ENCODE peak calls at places on chromosome 14, in four cellular contexts. W is upper lobe of right lung, K is progenitor cell of endocrine pancreas, T is Calu3. B is an unnamed sample.

GRCh38 chr14:74400328-74400727 is 25.7 kb downstream of the SYNDIG1L start:
- DNase-seq in W (no peak), K (no peak), T (peak; percentile 16), B (no peak)

GRCh38 chr14:96039633-96040311 is 610 bp downstream of the C14orf132 start:
- DNase-seq in W (peak; percentile 73), K (peak; percentile 36), T (no peak), B (peak; percentile 8)

GRCh38 chr14:94695231-94695630 is 74.7 kb downstream of the GSC start:
- DNase-seq in W (no peak), K (no peak), T (no peak), B (no peak)

GRCh38 chr14:49950275-49951250 is 57.7 kb downstream of the ARF6 start:
- DNase-seq in W (peak; percentile 80), K (no peak), T (peak; percentile 84), B (no peak)

GRCh38 chr14:73233564-73233963 is 3.7 kb upstream of the PAPLN start:
- DNase-seq in W (no peak), K (no peak), T (no peak), B (no peak)

GRCh38 chr14:72462041-72462440 is 431.9 kb downstream of the DPF3 start:
- DNase-seq in W (no peak), K (no peak), T (no peak), B (no peak)

GRCh38 chr14:55807536-55807935 is 227.5 kb downstream of the KTN1 start:
- DNase-seq in W (no peak), K (no peak), T (no peak), B (peak; percentile 7)

GRCh38 chr14:31410048-31410654 is 10.2 kb downstream of the HEATR5A start:
- DNase-seq in W (no peak), K (no peak), T (no peak), B (no peak)

GRCh38 chr14:27845241-27845850 is 921.2 kb upstream of the FOXG1 start:
- DNase-seq in W (peak; percentile 57), K (no peak), T (no peak), B (no peak)

GRCh38 chr14:38721822-38722431 is 381.1 kb downstream of the SEC23A start:
- DNase-seq in W (no peak), K (peak; percentile 23), T (peak; percentile 76), B (peak; percentile 43)

GRCh38 chr14:55581011-55581806 is 1.2 kb downstream of the KTN1 start:
- DNase-seq in W (peak; percentile 69), K (peak; percentile 16), T (peak; percentile 48), B (peak; percentile 59)

GRCh38 chr14:45716506-45716905 is 463.5 kb upstream of the MIS18BP1 start:
- DNase-seq in W (no peak), K (no peak), T (no peak), B (peak; percentile 9)

GRCh38 chr14:38107216-38107631 is 100.5 kb upstream of the SSTR1 start:
- DNase-seq in W (no peak), K (no peak), T (no peak), B (peak; percentile 7)

GRCh38 chr14:59254911-59255545 is 66.6 kb downstream of the DAAM1 start:
- DNase-seq in W (no peak), K (no peak), T (no peak), B (peak; percentile 13)

GRCh38 chr14:71711619-71712018 is 220.6 kb upstream of the RGS6 start:
- DNase-seq in W (no peak), K (no peak), T (peak; percentile 1), B (no peak)

GRCh38 chr14:93978735-93979134 is 2.4 kb upstream of the ASB2 start:
- DNase-seq in W (no peak), K (no peak), T (no peak), B (no peak)

GRCh38 chr14:104395276-104395675 is 184.3 kb upstream of the C14orf180 start:
- DNase-seq in W (no peak), K (no peak), T (no peak), B (no peak)

GRCh38 chr14:59537476-59537875 is 39.1 kb downstream of the CCDC175 start:
- DNase-seq in W (no peak), K (no peak), T (no peak), B (no peak)

GRCh38 chr14:101017209-101017608 is 113.7 kb upstream of the RTL1 start:
- DNase-seq in W (no peak), K (no peak), T (no peak), B (no peak)

GRCh38 chr14:92253381-92253894 is 69.5 kb upstream of the SLC24A4 start:
- DNase-seq in W (no peak), K (no peak), T (no peak), B (no peak)

GRCh38 chr14:58805605-58806358 is 168.0 kb downstream of the DACT1 start:
- DNase-seq in W (no peak), K (no peak), T (no peak), B (no peak)

GRCh38 chr14:98293527-98293926 is 978.5 kb downstream of the BCL11B start:
- DNase-seq in W (no peak), K (no peak), T (no peak), B (no peak)

GRCh38 chr14:74275265-74275841 is 27.4 kb downstream of the ABCD4 start:
- DNase-seq in W (peak; percentile 37), K (no peak), T (peak; percentile 75), B (no peak)

GRCh38 chr14:56686416-56686815 is 106.8 kb downstream of the TMEM260 start:
- DNase-seq in W (no peak), K (no peak), T (peak; percentile 15), B (no peak)

GRCh38 chr14:55968741-55969140 is 149.5 kb upstream of the PELI2 start:
- DNase-seq in W (no peak), K (no peak), T (no peak), B (no peak)

GRCh38 chr14:100539766-100540140 is 47.5 kb downstream of the BEGAIN start:
- DNase-seq in W (peak; percentile 47), K (no peak), T (no peak), B (no peak)

GRCh38 chr14:99401196-99401595 is 79.5 kb downstream of the SETD3 start:
- DNase-seq in W (no peak), K (no peak), T (no peak), B (no peak)

GRCh38 chr14:90532826-90533525 is 136.1 kb downstream of the CALM1 start:
- DNase-seq in W (no peak), K (no peak), T (no peak), B (no peak)

GRCh38 chr14:80206351-80206750 is 5.0 kb downstream of the DIO2 start:
- DNase-seq in W (no peak), K (no peak), T (no peak), B (no peak)

DNA sequence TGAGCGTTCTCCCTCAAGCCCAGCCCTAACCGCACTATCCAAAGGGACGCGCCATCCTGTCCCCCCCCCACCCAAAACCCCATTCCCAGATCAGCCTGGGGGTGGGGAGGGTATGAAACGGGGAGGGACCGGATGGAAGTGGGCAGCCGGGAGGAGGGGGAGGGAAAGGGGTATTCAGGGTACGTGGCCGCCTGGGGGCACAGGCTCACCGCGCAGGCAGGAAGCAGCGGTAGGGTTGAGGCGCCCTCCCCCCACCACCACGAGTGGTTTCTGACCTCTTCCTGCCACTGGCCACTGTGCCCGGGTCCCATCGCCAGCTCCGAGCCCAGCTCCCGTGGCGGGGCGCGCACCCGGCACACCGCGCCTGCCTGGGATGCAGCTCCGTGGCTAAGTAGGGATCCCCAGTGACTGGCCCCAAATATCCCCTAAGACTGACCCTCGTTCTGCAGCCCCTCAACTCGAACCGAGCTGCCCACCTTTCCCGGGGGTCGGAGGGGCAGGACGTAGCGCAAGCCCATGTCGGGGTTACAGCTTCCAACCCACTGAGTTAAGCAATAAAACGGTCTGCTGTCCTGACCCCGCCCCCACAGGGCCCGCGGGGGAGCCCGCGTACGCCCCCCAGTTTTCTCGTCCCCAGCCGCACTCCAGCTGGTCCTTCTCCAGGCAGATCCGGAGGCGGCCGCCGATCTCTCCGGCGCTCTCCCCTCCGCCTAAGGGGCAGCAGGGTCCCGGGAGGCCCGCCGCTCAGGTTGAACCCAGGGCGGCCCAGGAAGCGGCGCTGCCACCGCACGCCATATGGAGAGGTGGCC is 1.2 kb downstream of the ACTN1 start:
- DNase-seq in W (peak; percentile 83), K (peak; percentile 38), T (peak; percentile 83), B (peak; percentile 66)
- TF ChIP-seq CTCF in W (no peak), K (no peak), T (no peak), B (no peak)

DNA sequence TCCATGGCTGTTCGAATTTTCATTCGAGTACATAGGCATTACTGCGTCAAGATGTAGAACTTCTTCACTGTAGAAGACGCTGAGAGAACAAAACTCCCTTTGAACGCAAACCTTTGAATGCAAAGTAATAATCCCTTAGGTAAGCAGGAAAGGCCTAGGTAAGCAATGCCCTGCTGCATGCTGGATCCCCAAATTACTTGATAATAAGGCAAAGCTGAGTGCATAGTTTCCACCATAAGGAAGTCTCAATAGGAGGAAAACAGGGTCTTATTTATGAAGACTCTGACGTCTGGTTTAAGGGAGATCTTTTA is 10.0 kb upstream of the RTRAF start:
- DNase-seq in W (no peak), K (no peak), T (no peak), B (no peak)
- TF ChIP-seq CTCF in W (no peak), K (no peak), T (no peak), B (no peak)

GRCh38 chr14:32932302-32932920 is 6.3 kb upstream of the NPAS3 start:
- DNase-seq in W (peak; percentile 19), K (no peak), T (no peak), B (no peak)

GRCh38 chr14:32933943-32934890 is 4.5 kb upstream of the NPAS3 start:
- DNase-seq in W (no peak), K (peak; percentile 29), T (peak; percentile 12), B (no peak)

GRCh38 chr14:32934891-32935633 is 3.6 kb upstream of the NPAS3 start:
- DNase-seq in W (no peak), K (no peak), T (no peak), B (no peak)

GRCh38 chr14:32932921-32933622 is 5.6 kb upstream of the NPAS3 start:
- DNase-seq in W (peak; percentile 54), K (peak; percentile 37), T (no peak), B (no peak)

GRCh38 chr14:32933623-32933942 is 5.1 kb upstream of the NPAS3 start:
- DNase-seq in W (no peak), K (no peak), T (no peak), B (no peak)
- TF ChIP-seq CTCF in W (no peak), K (peak; percentile 39), T (no peak), B (no peak)

GRCh38 chr14:81323094-81323493 is 77.0 kb downstream of the STON2 start:
- DNase-seq in W (no peak), K (no peak), T (no peak), B (no peak)
- TF ChIP-seq CTCF in W (no peak), K (no peak), T (no peak), B (no peak)

GRCh38 chr14:106210650-106211049 is 684.3 kb downstream of the TMEM121 start:
- DNase-seq in W (no peak), K (no peak), T (no peak), B (peak; percentile 8)
- TF ChIP-seq CTCF in W (no peak), K (no peak), T (no peak), B (peak; percentile 9)

GRCh38 chr14:66139432-66139831 is 346.7 kb upstream of the CCDC196 start:
- DNase-seq in W (no peak), K (no peak), T (no peak), B (no peak)

GRCh38 chr14:66143387-66144112 is 342.6 kb upstream of the CCDC196 start:
- DNase-seq in W (no peak), K (no peak), T (no peak), B (no peak)

GRCh38 chr14:66140213-66140918 is 345.8 kb upstream of the CCDC196 start:
- DNase-seq in W (no peak), K (no peak), T (no peak), B (peak; percentile 58)

GRCh38 chr14:66140963-66141362 is 345.2 kb upstream of the CCDC196 start:
- DNase-seq in W (no peak), K (no peak), T (no peak), B (no peak)

GRCh38 chr14:66141733-66142132 is 344.4 kb upstream of the CCDC196 start:
- DNase-seq in W (no peak), K (no peak), T (no peak), B (no peak)
- TF ChIP-seq CTCF in W (no peak), K (no peak), T (no peak), B (no peak)

B was measured in GM12865.